ENCODE peak calls at places on chromosome X, in five cellular contexts. D, V, N, L and R are unnamed samples.

GRCh38 chrX:69137371-69137881 is 27.8 kb downstream of the PJA1 start:
- DNase-seq in L (peak), V (no peak), D (peak), N (no peak), R (no peak)

GRCh38 chrX:42604302-42604701 is 173.7 kb downstream of the PPP1R2C start:
- DNase-seq in V (no peak), N (no peak), D (no peak), L (no peak), R (no peak)

GRCh38 chrX:124421898-124422622 is 75.7 kb downstream of the SH2D1A start:
- DNase-seq in L (no peak), V (no peak), N (no peak), D (peak), R (no peak)

GRCh38 chrX:103791826-103792458 is 15.3 kb downstream of the PLP1 start:
- DNase-seq in V (no peak), N (no peak), D (no peak), L (no peak), R (no peak)

GRCh38 chrX:141642979-141643378 is 53.5 kb downstream of the SPANXA2 start:
- DNase-seq in D (no peak), V (no peak), L (no peak), N (no peak), R (no peak)

GRCh38 chrX:41512394-41512793 is 65.3 kb downstream of the NYX start:
- DNase-seq in N (no peak), V (no peak), L (no peak), D (no peak), R (no peak)

GRCh38 chrX:121195719-121196118 is 148.3 kb downstream of the GLUD2 start:
- DNase-seq in N (no peak), D (no peak), V (no peak), L (no peak), R (no peak)

GRCh38 chrX:100368167-100368566 is 41.9 kb downstream of the PCDH19 start:
- DNase-seq in D (peak), N (no peak), L (peak), V (no peak), R (no peak)

GRCh38 chrX:88977835-88978234 is 230.8 kb downstream of the CPXCR1 start:
- DNase-seq in D (no peak), V (no peak), N (no peak), L (no peak), R (no peak)

GRCh38 chrX:24498181-24498580 is 33.1 kb downstream of the PDK3 start:
- DNase-seq in N (no peak), V (peak), D (peak), L (no peak), R (no peak)

GRCh38 chrX:120310861-120311631 is at the start of gene TMEM255A:
- DNase-seq in L (peak), D (peak), N (peak), V (no peak), R (no peak)

GRCh38 chrX:21481761-21482160 is 107.5 kb downstream of the CNKSR2 start:
- DNase-seq in D (no peak), V (no peak), L (no peak), N (no peak), R (no peak)

GRCh38 chrX:69724307-69724706 is 108.4 kb downstream of the EDA start:
- DNase-seq in V (no peak), L (no peak), D (no peak), N (no peak), R (no peak)

GRCh38 chrX:24426921-24427746 is 38.0 kb upstream of the PDK3 start:
- DNase-seq in N (no peak), V (no peak), L (no peak), D (no peak), R (no peak)

GRCh38 chrX:13482764-13483552 is 86.4 kb upstream of the EGFL6 start:
- DNase-seq in V (no peak), L (no peak), D (no peak), N (no peak), R (no peak)

GRCh38 chrX:14956813-14957212 is 83.6 kb downstream of the MOSPD2 start:
- DNase-seq in D (no peak), V (no peak), N (no peak), L (no peak), R (no peak)

GRCh38 chrX:40411350-40412111 is 169.2 kb upstream of the ATP6AP2 start:
- DNase-seq in D (peak), N (no peak), V (no peak), L (peak), R (no peak)

GRCh38 chrX:16124201-16124600 is 836 bp downstream of the GRPR start:
- DNase-seq in L (no peak), D (no peak), V (no peak), N (no peak), R (no peak)

GRCh38 chrX:68511255-68511654 is 12.4 kb downstream of the YIPF6 start:
- DNase-seq in D (peak), V (no peak), L (peak), N (no peak), R (no peak)

GRCh38 chrX:31376408-31376807 is 304.6 kb upstream of the FTHL17 start:
- DNase-seq in N (no peak), V (no peak), L (no peak), D (no peak), R (no peak)

GRCh38 chrX:116379854-116380253 is 56.6 kb upstream of the SLC6A14 start:
- DNase-seq in N (no peak), V (no peak), L (no peak), D (no peak), R (no peak)

GRCh38 chrX:36961590-36961989 is 46.6 kb upstream of the FAM47C start:
- DNase-seq in V (no peak), N (no peak), D (peak), L (no peak), R (no peak)

GRCh38 chrX:108396188-108396885 is 41.9 kb downstream of the COL4A6 start:
- DNase-seq in N (no peak), D (peak), L (no peak), V (no peak), R (no peak)

GRCh38 chrX:25013593-25014365 is 2.0 kb downstream of the ARX start:
- DNase-seq in D (peak), L (peak), N (no peak), V (no peak), R (no peak)

GRCh38 chrX:123088331-123088730 is 95.7 kb upstream of the GRIA3 start:
- DNase-seq in N (no peak), V (no peak), L (no peak), D (no peak), R (no peak)

GRCh38 chrX:2874222-2875135 is 45.7 kb downstream of the GYG2 start:
- DNase-seq in N (no peak), D (no peak), L (no peak), V (no peak), R (no peak)
- TF ChIP-seq CTCF in N (no peak), D (no peak), L (no peak), V (no peak), R (no peak)

GRCh38 chrX:318739-319578 is at the start of gene GTPBP6:
- DNase-seq in D (peak), V (peak), N (peak), L (peak), R (peak)
- TF ChIP-seq CTCF in D (peak), V (peak), N (no peak), L (no peak), R (no peak)

DNA sequence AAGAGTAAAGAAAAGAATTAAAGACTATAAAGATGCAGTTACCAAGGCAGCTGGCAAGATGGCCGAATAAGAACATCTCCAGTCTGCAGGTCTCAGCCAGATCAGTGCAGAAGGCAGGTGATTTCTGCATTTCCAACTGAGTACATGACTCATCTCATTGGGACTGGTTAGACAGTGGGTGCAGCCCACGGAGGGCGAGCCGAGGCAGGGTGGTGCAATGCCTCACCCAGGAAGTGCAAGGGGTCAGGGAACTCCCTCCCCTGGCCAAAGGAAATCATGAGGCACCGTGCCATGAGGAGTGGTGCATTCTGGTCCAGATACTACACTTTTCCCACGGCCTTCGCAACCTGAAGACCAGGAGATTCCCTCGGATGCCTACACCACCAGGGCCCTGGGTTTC is 20.5 kb downstream of the SPIN4 start:
- DNase-seq in N (no peak), L (no peak), V (no peak), D (no peak), R (peak)
- TF ChIP-seq CTCF in N (no peak), L (no peak), V (no peak), D (no peak), R (no peak)

DNA sequence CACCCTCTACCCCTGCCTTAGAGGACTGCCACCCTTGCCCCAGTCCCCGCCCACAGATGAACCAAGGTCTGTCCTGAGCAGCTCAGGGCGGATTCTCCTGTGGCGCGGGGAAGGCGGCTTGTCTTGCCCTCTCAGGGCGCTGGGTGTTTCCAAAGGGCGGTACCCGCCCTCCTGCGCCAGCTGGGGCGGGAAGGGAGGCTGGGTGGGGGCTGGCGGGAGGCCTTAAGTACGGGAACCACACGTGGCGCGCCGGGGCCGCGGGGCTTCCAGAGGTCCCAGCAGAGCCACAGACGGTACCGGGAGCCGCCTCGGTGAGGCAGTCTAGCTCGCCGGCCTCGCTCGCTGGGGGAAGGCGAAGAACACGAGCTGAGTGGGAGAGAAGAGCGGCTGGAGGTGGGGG is 361.1 kb downstream of the MID1IP1 start:
- DNase-seq in D (peak), V (no peak), L (peak), N (peak), R (no peak)
- TF ChIP-seq CTCF in D (peak), V (no peak), L (no peak), N (no peak), R (no peak)

GRCh38 chrX:153794018-153794896 is at the start of the genes IDH3G and SSR4:
- DNase-seq in L (peak), V (peak), N (peak), D (peak), R (peak)
- TF ChIP-seq CTCF in L (no peak), V (no peak), N (peak), D (peak), R (no peak)

GRCh38 chrX:110987292-110987691 is 108.7 kb upstream of the PAK3 start:
- DNase-seq in N (no peak), V (no peak), L (peak), D (peak), R (no peak)
- TF ChIP-seq CTCF in N (no peak), V (no peak), L (no peak), D (peak), R (no peak)

DNA sequence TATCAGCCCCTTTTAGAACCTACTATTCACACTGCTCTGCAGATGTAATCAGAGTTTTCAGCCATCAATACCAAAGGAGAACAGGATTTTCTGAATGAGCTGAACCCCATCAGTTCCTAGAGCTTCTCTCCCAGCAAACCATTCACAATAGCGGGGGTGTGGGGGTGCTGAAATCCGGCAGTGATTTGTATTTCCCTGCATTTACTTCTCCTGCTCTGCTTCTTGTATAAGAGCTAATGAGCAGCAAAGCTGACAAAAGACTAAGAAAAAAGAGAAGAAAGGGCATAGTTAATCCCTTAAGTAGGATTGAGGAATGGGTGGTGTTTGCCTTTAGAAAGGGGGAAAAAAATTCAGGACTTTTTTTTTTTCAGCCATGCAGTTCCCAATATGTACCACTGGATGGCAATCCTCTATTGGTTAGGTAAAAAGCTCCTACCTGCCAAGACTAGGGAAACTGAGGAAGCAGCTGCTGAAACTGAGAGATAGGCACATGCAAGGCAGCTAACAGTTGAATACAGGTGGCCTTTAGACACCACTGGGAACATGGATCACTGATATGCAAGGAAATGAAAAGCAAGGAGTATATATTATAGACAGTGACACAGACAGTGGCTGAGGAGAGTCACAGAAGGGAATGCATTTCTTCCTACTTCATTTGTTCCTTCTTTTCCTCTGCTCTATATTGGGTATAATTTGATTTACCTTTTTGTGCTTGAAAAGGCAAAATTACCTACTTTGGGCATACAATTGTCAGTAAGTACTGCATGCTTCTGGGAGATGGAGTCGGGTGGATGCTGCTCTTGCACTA is 217.9 kb downstream of the HS6ST2 start:
- DNase-seq in V (no peak), D (no peak), N (no peak), L (no peak), R (no peak)
- TF ChIP-seq CTCF in V (peak), D (peak), N (no peak), L (peak), R (peak)

DNA sequence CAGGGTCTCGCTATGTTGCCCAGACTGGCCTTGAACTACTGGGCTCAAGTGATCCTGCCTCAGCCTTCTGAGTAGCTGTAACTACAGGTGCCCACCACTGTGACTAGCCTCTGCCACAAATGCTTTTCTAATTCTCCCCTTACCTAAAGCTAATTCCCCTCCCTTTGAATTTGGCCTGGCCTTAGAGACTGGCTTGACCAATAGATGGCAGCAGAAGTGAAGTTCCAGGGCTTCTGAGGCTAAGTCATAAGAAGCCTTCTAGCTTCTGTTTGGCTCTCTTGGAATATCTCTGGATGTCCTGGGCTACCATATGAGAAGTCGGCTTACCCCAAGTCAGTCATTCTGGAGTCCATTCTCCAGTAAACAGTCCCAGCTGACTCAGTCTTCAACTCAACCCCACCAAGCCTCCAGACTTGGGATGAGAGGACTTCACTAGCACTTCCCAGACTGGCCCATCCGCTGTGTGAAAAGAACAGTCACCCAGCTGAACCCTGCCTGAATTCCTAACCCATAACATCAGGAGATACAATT is 61.0 kb downstream of the HPRT1 start:
- DNase-seq in D (peak), V (no peak), L (peak), N (no peak), R (no peak)
- TF ChIP-seq CTCF in D (peak), V (no peak), L (no peak), N (no peak), R (no peak)

GRCh38 chrX:2284601-2285000 is 216.2 kb downstream of the DHRSX start:
- DNase-seq in N (no peak), V (no peak), L (no peak), D (no peak), R (no peak)
- TF ChIP-seq CTCF in N (no peak), V (no peak), L (no peak), D (no peak), R (no peak)